ENCODE peak calls at places on chromosomes 16 and 17, in four cellular contexts. P is GM12878, O is K562, W is HepG2. M is an unnamed sample. For H3K36me3, the result is how much of the 10 kb centered on the place peaks cover.

GRCh38 chr17:78271419-78272160 is 40.2 kb downstream of the TMEM235 start:
- DNase-seq in P (no peak), W (no peak), O (peak), M (no peak)

GRCh38 chr17:38656959-38657823 is 17.6 kb downstream of the EPOP start:
- DNase-seq in O (no peak), W (peak), P (no peak), M (no peak)

GRCh38 chr17:6532441-6532885 is 23.9 kb downstream of the PITPNM3 start:
- DNase-seq in P (no peak), O (no peak), W (no peak), M (no peak)

GRCh38 chr16:57801098-57801855 is 1.0 kb downstream of the KIFC3 start:
- DNase-seq in W (no peak), P (no peak), O (no peak), M (peak)

GRCh38 chr17:38435795-38436194 is 7.5 kb downstream of the ARHGAP23 start:
- DNase-seq in P (no peak), W (no peak), O (peak), M (no peak)

GRCh38 chr17:19766421-19767270 is 18.5 kb upstream of the ALDH3A1 start:
- DNase-seq in W (peak), O (peak), P (no peak), M (peak)

GRCh38 chr16:22320572-22321339 is 23.5 kb downstream of the POLR3E start:
- DNase-seq in P (no peak), O (no peak), W (no peak), M (no peak)

GRCh38 chr17:65601881-65602280 is 40.4 kb upstream of the AXIN2 start:
- DNase-seq in O (no peak), W (no peak), P (no peak), M (no peak)

GRCh38 chr17:33452797-33453196 is 159.7 kb upstream of the ASIC2 start:
- DNase-seq in O (no peak), W (no peak), P (no peak), M (no peak)

GRCh38 chr17:45857977-45858708 is 13.5 kb downstream of the SPPL2C start:
- DNase-seq in O (peak), P (no peak), W (peak), M (no peak)

GRCh38 chr16:77780378-77780837 is 8.0 kb upstream of the VAT1L start:
- DNase-seq in W (peak), O (no peak), P (no peak), M (no peak)

GRCh38 chr17:21161498-21162393 is 35.0 kb downstream of the DHRS7B start:
- DNase-seq in W (peak), O (no peak), P (no peak), M (no peak)

GRCh38 chr17:81952792-81953228 is 5.8 kb upstream of the MYADML2 start:
- DNase-seq in O (no peak), P (no peak), W (no peak), M (no peak)

GRCh38 chr17:79388556-79389295 is 222.1 kb downstream of the RBFOX3 start:
- DNase-seq in O (peak), P (no peak), W (peak), M (peak)

GRCh38 chr16:57645691-57646387 is 17.4 kb downstream of the ADGRG1 start:
- DNase-seq in W (no peak), P (no peak), O (no peak), M (no peak)

GRCh38 chr17:72205357-72205756 is 84.5 kb downstream of the SOX9 start:
- DNase-seq in W (no peak), P (no peak), O (no peak), M (no peak)

GRCh38 chr16:89655062-89655643 is 2.4 kb downstream of the CHMP1A start:
- DNase-seq in W (no peak), P (no peak), O (no peak), M (no peak)

GRCh38 chr17:42163113-42163512 is 8.3 kb upstream of the RAB5C start:
- DNase-seq in W (peak), P (no peak), O (peak), M (peak)

GRCh38 chr17:76193616-76194015 is 46.7 kb downstream of the RNF157 start:
- DNase-seq in W (no peak), P (no peak), O (peak), M (peak)

GRCh38 chr16:86668136-86668535 is 89.8 kb downstream of the FOXL1 start:
- DNase-seq in O (no peak), W (no peak), P (no peak), M (no peak)

GRCh38 chr16:35910409-35910808 is 2451.0 kb downstream of the TP53TG3F start:
- DNase-seq in P (no peak), O (no peak), W (no peak), M (no peak)

GRCh38 chr17:78498848-78499247 is 78.3 kb downstream of the DNAH17 start:
- DNase-seq in P (no peak), W (no peak), O (no peak), M (peak)

GRCh38 chr16:46857261-46857962 is 26.4 kb upstream of the C16orf87 start:
- DNase-seq in W (peak), O (peak), P (no peak), M (peak)

GRCh38 chr17:51709867-51710266 is 448.6 kb downstream of the CA10 start:
- DNase-seq in O (no peak), W (no peak), P (no peak), M (no peak)

GRCh38 chr16:4411684-4412083 is 4.7 kb downstream of the CORO7 start:
- DNase-seq in P (no peak), W (no peak), O (no peak), M (peak)

GRCh38 chr17:51056813-51057510 is 63.7 kb downstream of the SPAG9 start:
- DNase-seq in W (peak), P (no peak), O (peak), M (peak)

GRCh38 chr16:73166972-73167550 is 119.1 kb upstream of the ZFHX3 start:
- DNase-seq in W (no peak), O (no peak), P (no peak), M (peak)

GRCh38 chr16:9836118-9836736 is 346.0 kb downstream of the GRIN2A start:
- DNase-seq in P (no peak), O (peak), W (no peak), M (no peak)

GRCh38 chr16:31484491-31485171 is 1.7 kb downstream of the SLC5A2 start:
- DNase-seq in O (peak), P (no peak), W (peak), M (no peak)

GRCh38 chr17:72349508-72350472 is 229.0 kb downstream of the SOX9 start:
- DNase-seq in W (no peak), P (no peak), O (no peak), M (peak)

GRCh38 chr17:58960068-58960467 is 146.6 kb downstream of the TRIM37 start:
- DNase-seq in W (peak), O (no peak), P (no peak), M (no peak)

GRCh38 chr17:21268596-21269188 is 15.5 kb upstream of the NATD1 start:
- DNase-seq in P (no peak), O (no peak), W (no peak), M (no peak)

GRCh38 chr17:15999974-16000827 is 577 bp downstream of the TTC19 start:
- DNase-seq in O (no peak), W (peak), P (no peak), M (no peak)

GRCh38 chr17:44178133-44178532 is 7.6 kb downstream of the ASB16 start:
- DNase-seq in O (no peak), W (no peak), P (no peak), M (no peak)

GRCh38 chr16:57475711-57476339 is 10.5 kb downstream of the DOK4 start:
- DNase-seq in O (peak), W (peak), P (no peak), M (peak)

GRCh38 chr17:13405807-13406206 is 195.9 kb downstream of the HS3ST3A1 start:
- DNase-seq in O (no peak), P (no peak), W (peak), M (no peak)

GRCh38 chr17:2975469-2975958 is 87.9 kb downstream of the OR1D5 start:
- DNase-seq in P (no peak), O (no peak), W (peak), M (peak)

GRCh38 chr16:15608398-15609285 is 34.3 kb downstream of the MARF1 start:
- DNase-seq in O (no peak), W (peak), P (no peak), M (no peak)

DNA sequence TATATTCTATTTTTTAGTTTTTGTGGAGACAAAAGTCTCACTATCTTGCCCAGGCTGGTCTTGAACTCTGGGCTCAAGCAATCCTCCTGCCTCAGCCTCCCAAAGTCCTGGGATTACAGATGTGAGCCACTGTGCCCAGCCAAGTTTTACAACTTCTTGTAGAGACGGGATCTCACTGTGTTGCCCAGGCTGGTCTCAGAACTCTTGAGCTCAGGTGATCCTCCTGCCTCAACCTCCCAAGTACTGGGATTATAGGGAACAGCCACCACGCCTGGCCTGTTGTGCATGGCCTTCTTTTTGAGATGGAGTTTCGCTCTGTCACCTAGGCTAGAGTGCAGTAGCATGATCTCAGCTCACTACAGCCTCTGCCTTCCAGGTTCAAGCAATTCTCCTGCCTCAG is 6.2 kb upstream of the CENPT start:
- DNase-seq in W (no peak), O (no peak), P (no peak), M (no peak)
- H3K36me3 ChIP-seq in W (under half), O (half or more), P (under half), M (under half)

GRCh38 chr16:84922351-84923135 is 88.8 kb downstream of the ZDHHC7 start:
- DNase-seq in P (no peak), W (peak), O (no peak), M (peak)
- TF ChIP-seq NFIC in P (no peak), W (no peak), O (no peak), M (peak)

DNA sequence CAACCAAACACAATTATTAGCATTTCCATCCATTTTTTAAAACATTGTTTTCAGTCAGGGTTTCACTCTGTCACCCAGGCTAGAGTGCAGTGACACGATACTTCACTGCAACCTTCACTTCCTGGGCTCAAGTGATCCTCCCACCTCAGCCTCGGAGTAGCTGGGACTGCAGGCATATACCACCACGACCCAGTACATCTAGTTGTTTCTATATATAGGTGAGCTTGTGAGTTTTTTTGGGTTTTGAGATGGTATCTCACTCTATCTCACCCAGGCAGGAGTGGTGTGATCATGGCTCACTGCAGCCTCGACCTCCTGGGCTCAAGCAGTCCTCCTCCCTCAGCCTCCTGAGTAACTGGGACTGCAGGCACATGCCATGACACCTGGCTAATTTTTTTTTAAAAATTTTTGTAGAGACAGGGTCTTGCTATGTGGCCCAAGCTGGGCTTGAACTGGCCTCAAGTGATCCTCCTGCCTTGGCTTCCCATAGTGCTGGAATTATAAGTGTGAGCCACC is 21.5 kb upstream of the ATP5MC1 start:
- DNase-seq in W (no peak), P (no peak), O (no peak), M (no peak)
- TF ChIP-seq SMC3 in W (no peak), P (no peak), O (no peak), M (no peak)

GRCh38 chr16:28151180-28151579 is 60.6 kb downstream of the XPO6 start:
- DNase-seq in W (no peak), P (no peak), O (no peak), M (no peak)

GRCh38 chr16:28157768-28158535 is 53.8 kb downstream of the XPO6 start:
- DNase-seq in W (no peak), O (no peak), P (no peak), M (no peak)

GRCh38 chr16:28156031-28156680 is 55.6 kb downstream of the XPO6 start:
- DNase-seq in O (no peak), P (no peak), W (no peak), M (no peak)

GRCh38 chr16:28155293-28155692 is 56.5 kb downstream of the XPO6 start:
- DNase-seq in O (no peak), P (no peak), W (no peak), M (no peak)
- H3K36me3 ChIP-seq in O (half or more), P (under half), W (half or more), M (half or more)

GRCh38 chr16:19127674-19128131 is 13.9 kb downstream of the ITPRIPL2 start:
- DNase-seq in O (no peak), W (no peak), P (peak), M (no peak)

GRCh38 chr16:19130385-19130784 is 16.6 kb downstream of the ITPRIPL2 start:
- DNase-seq in W (no peak), P (no peak), O (no peak), M (no peak)

GRCh38 chr16:19128454-19129210 is 14.9 kb downstream of the ITPRIPL2 start:
- DNase-seq in W (no peak), P (no peak), O (no peak), M (no peak)

GRCh38 chr16:19126300-19126699 is 12.5 kb downstream of the ITPRIPL2 start:
- DNase-seq in O (peak), W (no peak), P (no peak), M (no peak)

DNA sequence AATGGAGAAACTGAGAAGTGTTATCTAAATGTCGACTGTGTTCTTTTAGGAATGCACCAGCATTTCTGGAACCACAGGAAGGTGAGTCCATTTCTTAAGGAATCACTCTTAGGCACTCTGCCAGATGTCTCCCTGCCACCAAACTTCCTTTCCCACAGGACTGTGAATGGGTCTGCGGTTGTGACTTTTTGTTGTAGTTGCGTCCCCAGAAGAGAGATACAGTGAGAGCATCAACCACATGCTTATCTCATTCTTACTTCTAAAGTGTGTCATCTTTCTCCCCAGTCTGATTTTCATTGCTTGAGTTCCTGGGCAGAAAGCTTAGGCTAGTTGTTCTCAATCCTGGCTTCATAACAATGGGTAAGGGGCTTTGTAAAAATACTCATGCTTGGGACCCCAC is 13.4 kb downstream of the ITPRIPL2 start:
- DNase-seq in P (peak), W (no peak), O (no peak), M (no peak)
- TF ChIP-seq NFIC in P (peak), W (no peak), O (no peak), M (no peak)

DNA sequence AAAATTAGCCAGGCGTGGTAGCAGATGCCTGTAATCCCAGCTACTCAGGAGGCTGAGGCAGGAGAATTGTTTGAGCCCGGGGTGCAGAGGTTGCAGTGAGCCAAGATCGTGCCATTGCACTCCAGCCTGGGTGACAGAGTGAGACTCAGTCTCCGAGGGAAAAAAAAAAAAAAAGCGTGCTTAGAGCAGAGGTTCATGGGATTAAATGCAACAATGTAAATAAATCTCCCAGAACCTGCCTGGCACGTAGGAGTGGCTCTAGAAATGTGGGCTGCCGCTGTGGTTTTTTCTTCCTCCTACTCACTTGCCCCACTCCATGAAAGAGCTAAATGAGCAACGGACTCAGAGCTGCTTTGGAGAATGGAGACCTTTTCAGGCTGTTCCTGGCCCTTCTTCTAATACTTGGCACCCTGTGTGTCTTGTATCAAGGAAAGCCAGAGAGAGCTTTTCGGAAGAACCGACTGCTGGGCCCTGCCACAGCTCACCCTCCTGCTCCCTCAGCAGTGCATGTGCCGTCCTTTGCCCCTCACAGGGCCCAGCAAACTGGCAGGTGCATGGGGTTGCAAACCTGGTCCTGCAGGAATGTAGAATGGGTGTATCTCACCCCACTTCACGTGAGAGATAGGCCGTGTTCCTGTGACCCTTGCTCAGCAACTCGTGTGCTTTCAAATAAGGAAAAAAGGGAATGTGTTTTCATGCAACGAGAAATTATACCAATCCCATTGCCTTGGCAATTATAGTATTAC is 52.0 kb downstream of the LDHD start:
- DNase-seq in W (peak), P (no peak), O (no peak), M (no peak)
- TF ChIP-seq SMC3 in W (no peak), P (no peak), O (no peak), M (no peak)

GRCh38 chr16:87839542-87840461 is 29.5 kb downstream of the SLC7A5 start:
- DNase-seq in P (no peak), W (no peak), O (no peak), M (no peak)
- H3K36me3 ChIP-seq in P (under half), W (half or more), O (half or more), M (under half)

DNA sequence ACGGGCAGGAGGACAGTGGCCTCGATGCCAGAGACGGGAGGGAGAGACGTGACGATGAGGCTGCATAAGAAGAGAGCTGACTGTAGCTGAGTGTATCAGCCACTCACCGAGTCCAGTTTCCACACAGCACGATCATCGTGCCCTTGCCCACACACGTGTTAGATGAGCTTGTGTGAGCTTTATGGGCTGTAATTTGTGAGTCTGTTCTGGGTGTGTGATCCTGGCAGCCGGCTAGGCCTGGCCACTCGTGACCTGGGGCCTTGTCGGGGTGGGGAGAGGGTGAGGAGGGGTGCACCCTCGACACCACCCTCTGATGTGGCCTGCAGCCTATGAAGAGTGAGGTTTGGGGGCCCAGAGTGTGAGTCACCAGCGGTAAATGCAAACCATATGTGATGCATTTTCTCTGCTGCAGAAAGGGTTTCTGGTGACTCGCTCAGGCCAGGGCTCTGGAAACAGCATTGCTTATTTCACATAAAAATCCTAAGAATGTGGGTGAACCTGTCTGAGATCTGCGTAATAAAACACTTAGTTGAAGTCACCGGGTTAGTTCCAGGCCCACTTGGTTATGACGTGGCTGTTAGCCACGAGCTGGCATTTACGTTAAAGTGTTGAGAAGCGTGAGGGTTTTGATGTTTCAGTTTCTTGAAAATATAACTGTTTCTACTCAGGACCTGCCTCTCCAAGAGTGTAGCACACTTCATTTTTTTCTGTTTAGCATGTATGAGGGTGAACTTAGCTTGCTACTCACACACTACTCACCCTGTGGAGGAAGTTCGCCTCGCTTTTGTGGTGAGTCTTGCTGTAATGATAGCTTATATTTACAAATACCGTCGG is 4.2 kb downstream of the METRNL start:
- DNase-seq in P (no peak), W (no peak), O (no peak), M (peak)
- TF ChIP-seq NFIC in P (no peak), W (no peak), O (no peak), M (peak)

DNA sequence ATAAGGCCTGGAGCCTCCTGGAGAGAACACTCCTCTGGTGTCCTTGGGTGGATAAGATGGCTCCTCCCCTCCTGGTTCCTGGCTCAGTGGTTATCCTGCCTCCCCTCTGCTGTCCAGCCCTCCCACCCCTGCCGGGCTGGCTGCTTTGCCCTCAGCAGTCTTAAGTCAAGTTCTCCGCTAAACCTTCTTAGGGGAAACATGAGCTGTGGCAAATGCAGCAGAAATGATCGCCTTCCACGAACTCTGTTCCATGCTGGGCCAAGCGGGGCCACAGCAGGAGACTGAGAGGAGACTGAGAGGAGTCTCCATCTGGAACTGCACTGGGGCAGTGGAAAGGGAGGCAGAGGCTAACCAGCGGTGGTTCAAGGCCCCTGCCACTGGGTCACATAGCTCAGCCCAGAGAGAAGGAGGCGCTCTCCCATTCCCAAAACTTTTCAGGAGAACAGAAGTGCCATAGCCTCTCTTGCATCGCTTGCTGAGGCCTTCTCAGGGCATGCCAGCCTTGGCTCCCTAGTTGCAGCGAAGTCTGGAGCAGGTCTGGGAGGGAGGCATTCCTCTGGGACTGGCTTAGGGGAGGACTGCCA is 26.9 kb downstream of the TNS4 start:
- DNase-seq in P (no peak), W (no peak), O (peak), M (no peak)
- TF ChIP-seq SMC3 in P (no peak), W (no peak), O (no peak), M (no peak)

GRCh38 chr17:27607692-27608091 is 23.3 kb upstream of the LGALS9 start:
- DNase-seq in O (no peak), W (no peak), P (no peak), M (no peak)
- H3K36me3 ChIP-seq in O (half or more), W (half or more), P (under half), M (under half)